ENCODE peak calls at places on chromosome 15, in four cellular contexts. P is AG04450, J is SK-N-SH, B is brain microvascular endothelial cell. K is an unnamed sample.

GRCh38 chr15:26838742-26839460 is 28.0 kb upstream of the GABRA5 start:
- DNase-seq in P (no peak), J (peak; percentile 76), B (no peak), K (no peak)

GRCh38 chr15:64599716-64600115 is 139.3 kb downstream of the ZNF609 start:
- DNase-seq in P (no peak), J (no peak), B (no peak), K (peak; percentile 51)

GRCh38 chr15:62588930-62589655 is 424.0 kb upstream of the C2CD4B start:
- DNase-seq in P (no peak), J (peak; percentile 57), B (no peak), K (no peak)

GRCh38 chr15:64452988-64453688 is 7.2 kb upstream of the ZNF609 start:
- DNase-seq in P (no peak), J (no peak), B (no peak), K (no peak)

GRCh38 chr15:72902245-72902928 is 118.8 kb upstream of the ADPGK start:
- DNase-seq in P (no peak), J (no peak), B (peak; percentile 18), K (no peak)

GRCh38 chr15:59812185-59812870 is 123.2 kb upstream of the BNIP2 start:
- DNase-seq in P (no peak), J (no peak), B (no peak), K (no peak)

GRCh38 chr15:89836255-89837133 is 21.8 kb upstream of the ANPEP start:
- DNase-seq in P (peak; percentile 84), J (no peak), B (peak; percentile 86), K (peak; percentile 88)

GRCh38 chr15:98754283-98755022 is 106.1 kb downstream of the IGF1R start:
- DNase-seq in P (no peak), J (no peak), B (no peak), K (no peak)

GRCh38 chr15:62099171-62099601 is 32.4 kb downstream of the C2CD4A start:
- DNase-seq in P (no peak), J (no peak), B (peak; percentile 31), K (no peak)

GRCh38 chr15:64232400-64232799 is 69.6 kb upstream of the PPIB start:
- DNase-seq in P (no peak), J (no peak), B (peak; percentile 56), K (peak; percentile 68)

GRCh38 chr15:88900309-88900981 is 5.1 kb upstream of the HAPLN3 start:
- DNase-seq in P (no peak), J (no peak), B (peak; percentile 84), K (no peak)

GRCh38 chr15:50134524-50135024 is 15.5 kb upstream of the ATP8B4 start:
- DNase-seq in P (peak; percentile 42), J (no peak), B (peak; percentile 67), K (peak; percentile 77)

DNA sequence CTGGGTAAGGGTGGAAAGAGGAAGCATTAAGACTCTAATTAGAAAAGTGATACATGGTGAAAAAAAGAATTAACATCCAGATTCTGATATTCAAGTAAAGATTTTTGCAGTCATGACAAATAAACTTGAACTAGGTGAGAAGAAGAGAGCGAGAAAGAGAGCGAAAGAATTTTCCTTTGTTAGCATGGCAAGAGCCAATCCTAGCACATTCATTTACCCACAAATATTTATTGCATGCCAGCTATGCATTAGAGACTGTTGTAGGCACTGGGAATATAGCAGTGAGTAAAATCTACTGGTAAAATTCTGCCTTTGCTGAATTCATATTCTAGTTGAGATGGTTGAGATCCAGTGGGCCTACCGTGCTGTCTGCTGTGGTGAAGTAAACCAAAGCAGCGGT is 177.9 kb upstream of the DPH6 start:
- DNase-seq in P (no peak), J (no peak), B (no peak), K (no peak)
- H3K27ac ChIP-seq in P (no peak overlapping the region), J (peak overlapping the region; percentile 28), B (peak overlapping the region; percentile 78), K (no peak overlapping the region)

DNA sequence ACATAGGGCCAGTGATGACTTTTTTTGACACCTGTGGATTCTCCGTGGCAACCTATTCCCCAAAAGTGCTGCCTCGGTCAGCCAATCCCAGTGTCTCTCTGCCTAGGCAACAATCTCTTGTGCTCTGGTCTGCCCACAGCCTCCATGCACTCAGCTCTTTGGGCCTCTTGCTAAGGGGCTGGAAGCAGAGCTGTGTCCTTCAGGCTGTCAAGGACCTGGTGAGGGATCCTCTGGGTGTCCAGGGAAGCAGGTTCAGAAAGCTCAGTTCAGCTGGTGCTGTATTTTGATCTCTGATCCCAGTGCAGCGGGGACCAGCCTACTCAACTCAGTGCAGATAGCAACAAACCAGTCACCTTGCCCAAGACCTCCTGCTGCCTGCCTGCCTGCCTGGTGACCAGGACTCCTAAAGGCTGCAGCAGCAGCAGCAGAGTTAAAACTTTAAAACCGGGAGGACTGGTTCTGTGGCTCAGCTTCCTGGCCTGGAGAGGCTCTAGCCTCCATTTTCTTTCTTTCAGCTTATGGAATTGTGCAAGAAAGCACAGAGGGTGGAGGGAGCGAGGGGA is 6.2 kb downstream of the PAK6 start:
- DNase-seq in P (no peak), J (no peak), B (no peak), K (no peak)
- H3K27ac ChIP-seq in P (no peak overlapping the region), J (no peak overlapping the region), B (no peak overlapping the region), K (no peak overlapping the region)

GRCh38 chr15:73941449-73941848 is 15.2 kb downstream of the LOXL1 start:
- DNase-seq in P (no peak), J (no peak), B (no peak), K (no peak)
- H3K27ac ChIP-seq in P (peak overlapping the region; percentile 88), J (peak overlapping the region; percentile 85), B (peak overlapping the region; percentile 75), K (no peak overlapping the region)

GRCh38 chr15:39924437-39924836 is 4.4 kb upstream of the GPR176 start:
- DNase-seq in P (no peak), J (no peak), B (no peak), K (no peak)
- H3K27ac ChIP-seq in P (no peak overlapping the region), J (no peak overlapping the region), B (no peak overlapping the region), K (no peak overlapping the region)

GRCh38 chr15:101497484-101498034 is 8.1 kb upstream of the PCSK6 start:
- DNase-seq in P (no peak), J (no peak), B (no peak), K (no peak)
- H3K27ac ChIP-seq in P (no peak overlapping the region), J (no peak overlapping the region), B (no peak overlapping the region), K (no peak overlapping the region)

GRCh38 chr15:42018306-42019224 is 2.3 kb downstream of the PLA2G4E start:
- DNase-seq in P (no peak), J (peak; percentile 52), B (no peak), K (no peak)

GRCh38 chr15:42024303-42024702 is 3.5 kb upstream of the PLA2G4E start:
- DNase-seq in P (no peak), J (no peak), B (no peak), K (no peak)

GRCh38 chr15:42016971-42017370 is 3.9 kb downstream of the PLA2G4E start:
- DNase-seq in P (no peak), J (no peak), B (no peak), K (no peak)

GRCh38 chr15:42021593-42021992 is 751 bp upstream of the PLA2G4E start:
- DNase-seq in P (no peak), J (no peak), B (no peak), K (peak; percentile 17)

DNA sequence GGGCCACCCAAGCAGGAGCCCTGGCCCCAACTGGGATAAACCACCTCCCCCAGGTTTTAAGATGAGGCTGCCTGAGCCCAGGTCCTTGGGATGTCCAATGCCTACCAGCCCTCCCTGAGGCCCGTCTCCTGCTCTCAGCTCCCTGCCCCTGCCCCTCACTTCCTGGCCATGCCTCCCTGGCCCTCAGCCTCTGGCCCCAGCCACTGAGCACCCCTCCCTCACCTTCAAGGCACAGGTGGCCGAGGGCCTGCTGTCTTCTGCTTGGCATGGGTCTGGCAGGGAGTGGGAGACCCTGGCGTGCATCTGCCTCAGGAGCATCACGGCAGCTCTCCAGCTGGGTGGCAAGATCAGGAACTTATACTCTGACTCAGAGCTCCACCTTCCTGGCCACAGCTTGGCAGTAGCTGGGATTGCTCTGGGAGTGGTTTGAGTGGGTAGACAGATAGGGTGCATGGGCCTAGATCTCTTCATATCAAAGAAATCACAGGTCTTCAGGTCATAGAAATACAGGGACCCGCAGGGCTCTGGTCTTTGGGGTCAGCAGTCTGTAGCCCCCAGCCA is at the start of gene PLA2G4E:
- DNase-seq in P (no peak), J (no peak), B (no peak), K (no peak)
- H3K27ac ChIP-seq in P (no peak within 1 kb of the TSS), J (no peak within 1 kb of the TSS), B (no peak within 1 kb of the TSS), K (no peak within 1 kb of the TSS)

GRCh38 chr15:100985401-100985800 is 66.2 kb downstream of the LRRK1 start:
- DNase-seq in P (no peak), J (no peak), B (no peak), K (no peak)
- H3K27ac ChIP-seq in P (no peak overlapping the region), J (no peak overlapping the region), B (no peak overlapping the region), K (no peak overlapping the region)

GRCh38 chr15:47870956-47871625 is 153.8 kb downstream of the SEMA6D start:
- DNase-seq in P (no peak), J (no peak), B (peak; percentile 72), K (peak; percentile 6)

GRCh38 chr15:47872208-47872607 is 154.9 kb downstream of the SEMA6D start:
- DNase-seq in P (no peak), J (no peak), B (peak; percentile 16), K (no peak)

GRCh38 chr15:47872869-47873301 is 155.6 kb downstream of the SEMA6D start:
- DNase-seq in P (no peak), J (no peak), B (peak; percentile 21), K (no peak)

DNA sequence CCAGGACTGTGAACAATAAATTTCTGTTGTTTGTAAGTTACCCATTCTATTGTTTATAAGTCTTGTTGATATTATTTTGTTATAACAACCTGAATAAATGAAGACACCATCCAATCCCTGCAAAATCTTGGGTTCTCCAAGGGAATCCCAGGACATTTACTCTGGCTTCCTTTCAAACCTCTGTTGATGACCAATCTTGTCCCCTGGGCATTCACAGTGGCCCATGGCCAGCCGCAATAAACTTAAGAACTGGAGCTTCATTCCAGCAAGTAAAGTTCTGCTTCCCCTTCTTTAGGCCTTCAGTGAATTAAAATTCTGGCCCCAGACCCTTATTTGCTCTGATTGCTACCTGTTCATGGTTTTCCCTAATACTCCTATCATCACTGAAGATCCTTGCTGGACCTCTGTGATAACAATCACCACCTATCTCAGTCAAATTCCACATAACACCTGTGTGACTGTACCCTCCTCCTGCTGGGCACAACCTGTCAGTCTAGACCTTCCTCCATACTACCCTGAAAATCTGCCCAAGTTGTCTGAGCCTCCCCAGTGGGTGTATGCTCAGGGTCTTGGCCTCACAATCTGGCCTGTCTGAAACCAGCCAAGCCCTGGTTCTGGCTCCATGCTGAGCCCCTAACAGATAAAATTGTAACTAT is 153.1 kb downstream of the SEMA6D start:
- DNase-seq in P (no peak), J (no peak), B (peak; percentile 32), K (no peak)
- H3K27ac ChIP-seq in P (peak overlapping the region; percentile 13), J (no peak overlapping the region), B (peak overlapping the region; percentile 48), K (no peak overlapping the region)